ENCODE peak calls at places on chromosomes 16 and 17, in six cellular contexts. P is transverse colon, Y is sigmoid colon, D is upper lobe of right lung, H is OCI-LY7, T is fibroblast of mammary gland. R is an unnamed sample.

GRCh38 chr17:81956607-81957589 is 4.1 kb downstream of the NOTUM start:
- DNase-seq in D (peak; percentile 61), H (no peak), Y (no peak), P (no peak), T (no peak), R (no peak)

GRCh38 chr17:62161405-62162148 is 96.5 kb upstream of the MED13 start:
- DNase-seq in H (no peak), Y (no peak), T (no peak), D (no peak), P (no peak), R (no peak)

GRCh38 chr16:67665598-67665997 is 952 bp downstream of the ENKD1 start:
- DNase-seq in T (no peak), P (no peak), D (no peak), H (no peak), Y (no peak), R (no peak)

GRCh38 chr16:82506734-82507133 is 120.0 kb upstream of the CDH13 start:
- DNase-seq in Y (no peak), T (no peak), P (no peak), H (no peak), D (no peak), R (peak; percentile 46)

GRCh38 chr17:38324141-38324540 is 19.6 kb downstream of the GPR179 start:
- DNase-seq in D (no peak), Y (no peak), T (peak; percentile 30), H (no peak), P (no peak), R (peak; percentile 31)

GRCh38 chr17:71548540-71549190 is 572.2 kb upstream of the SOX9 start:
- DNase-seq in H (no peak), P (no peak), Y (no peak), D (no peak), T (no peak), R (peak; percentile 62)

GRCh38 chr16:76668207-76668725 is 391.1 kb downstream of the CNTNAP4 start:
- DNase-seq in H (peak; percentile 23), T (no peak), D (no peak), Y (no peak), P (no peak), R (no peak)

GRCh38 chr17:45284176-45285140 is 22.6 kb upstream of the SPATA32 start:
- DNase-seq in P (no peak), T (no peak), Y (peak; percentile 85), D (peak; percentile 70), H (peak; percentile 46), R (no peak)

GRCh38 chr17:27807567-27808470 is 7.5 kb upstream of the NOS2 start:
- DNase-seq in P (peak; percentile 74), D (no peak), Y (no peak), T (no peak), H (peak; percentile 11), R (no peak)

GRCh38 chr16:66859397-66860068 is 15.3 kb downstream of the CA7 start:
- DNase-seq in D (no peak), H (no peak), P (no peak), T (no peak), Y (no peak), R (peak; percentile 15)

GRCh38 chr17:35254107-35254802 is 11.4 kb downstream of the SLFN5 start:
- DNase-seq in P (peak; percentile 42), T (peak; percentile 99), D (no peak), H (no peak), Y (peak; percentile 89), R (peak; percentile 98)

GRCh38 chr17:73991260-73991659 is 212.2 kb upstream of the RPL38 start:
- DNase-seq in H (no peak), P (peak; percentile 27), T (no peak), D (no peak), Y (no peak), R (no peak)

GRCh38 chr17:68694791-68695485 is 93.8 kb upstream of the FAM20A start:
- DNase-seq in D (no peak), P (no peak), Y (no peak), T (peak; percentile 57), H (no peak), R (peak; percentile 69)

GRCh38 chr16:82329070-82329469 is 159.0 kb upstream of the MPHOSPH6 start:
- DNase-seq in T (no peak), D (no peak), P (no peak), H (no peak), Y (no peak), R (no peak)

GRCh38 chr17:66230918-66231543 is 1.8 kb upstream of the APOH start:
- DNase-seq in Y (no peak), H (no peak), P (no peak), D (no peak), T (no peak), R (peak; percentile 31)

GRCh38 chr17:65576939-65577338 is 15.5 kb upstream of the AXIN2 start:
- DNase-seq in H (no peak), D (no peak), Y (no peak), P (peak; percentile 83), T (no peak), R (no peak)

GRCh38 chr17:77316191-77316641 is 175.4 kb downstream of the SEC14L1 start:
- DNase-seq in Y (peak; percentile 91), T (peak; percentile 77), D (peak; percentile 74), P (peak; percentile 16), H (no peak), R (peak; percentile 57)

GRCh38 chr17:59786213-59786535 is 78.7 kb downstream of the VMP1 start:
- DNase-seq in H (no peak), T (no peak), P (no peak), Y (no peak), D (no peak), R (no peak)
- H3K4me3 ChIP-seq in H (peak overlapping the region; percentile 46), T (peak overlapping the region; percentile 22), P (no peak overlapping the region), Y (peak overlapping the region; percentile 19), D (peak overlapping the region; percentile 28), R (peak overlapping the region; percentile 8)

GRCh38 chr17:75722076-75722475 is 817 bp downstream of the ITGB4 start:
- DNase-seq in H (no peak), D (no peak), Y (no peak), P (peak; percentile 71), T (no peak), R (no peak)
- H3K4me3 ChIP-seq in H (no peak overlapping the region), D (peak overlapping the region; percentile 57), Y (peak overlapping the region; percentile 48), P (peak overlapping the region; percentile 48), T (no peak overlapping the region), R (no peak overlapping the region)

GRCh38 chr17:751269-752001 is 629 bp downstream of the GEMIN4 start:
- DNase-seq in Y (peak; percentile 72), D (peak; percentile 80), P (peak; percentile 49), H (peak; percentile 79), T (peak; percentile 49), R (peak; percentile 49)

GRCh38 chr17:752620-753219 is 656 bp upstream of the GEMIN4 start:
- DNase-seq in P (peak; percentile 60), T (peak; percentile 72), D (peak; percentile 88), H (no peak), Y (peak; percentile 92), R (peak; percentile 60)

GRCh38 chr17:752002-752619 is at the start of gene GEMIN4:
- DNase-seq in H (peak; percentile 95), P (peak; percentile 95), Y (peak; percentile 94), T (peak; percentile 81), D (peak; percentile 97), R (peak; percentile 79)

GRCh38 chr17:753407-753806 is 1.3 kb upstream of the GEMIN4 start:
- DNase-seq in T (no peak), D (no peak), P (no peak), H (no peak), Y (no peak), R (no peak)

DNA sequence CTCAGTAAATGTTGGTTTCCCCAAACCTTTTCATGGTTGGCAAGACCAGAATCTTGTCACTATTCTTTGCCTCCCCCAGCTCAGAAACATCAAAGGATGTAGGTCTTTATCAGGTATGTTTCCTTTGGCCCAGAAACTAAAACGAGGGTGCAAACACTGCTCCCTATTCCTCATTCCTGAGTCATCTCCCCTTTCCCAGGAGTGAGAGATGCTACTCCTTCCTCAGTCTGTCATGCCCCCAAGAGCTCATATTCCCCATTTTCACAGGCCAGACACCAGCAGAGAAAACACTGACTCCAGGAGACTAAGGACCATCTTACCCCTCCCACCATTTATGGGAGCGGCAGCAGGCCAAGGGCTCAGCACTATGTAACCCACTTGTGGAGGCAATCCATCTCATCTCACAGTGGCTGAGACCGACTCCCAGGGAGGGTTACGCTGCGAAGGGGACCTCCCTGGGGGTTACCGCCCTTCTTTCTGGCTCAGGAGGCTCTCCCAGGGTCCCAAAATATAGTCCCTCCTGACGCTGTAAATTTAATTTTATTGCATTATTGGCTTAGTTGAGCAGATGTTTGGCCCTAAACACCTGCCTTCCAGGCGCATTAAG is 1.5 kb downstream of the GEMIN4 start:
- DNase-seq in D (no peak), Y (no peak), P (no peak), H (no peak), T (peak; percentile 25), R (no peak)
- H3K4me3 ChIP-seq in D (no peak overlapping the region), Y (no peak overlapping the region), P (no peak overlapping the region), H (peak overlapping the region; percentile 75), T (peak overlapping the region; percentile 77), R (peak overlapping the region; percentile 75)

GRCh38 chr17:17957584-17957916 is 14.7 kb downstream of the TOM1L2 start:
- DNase-seq in D (no peak), T (no peak), H (no peak), P (no peak), Y (peak; percentile 17), R (no peak)
- H3K4me3 ChIP-seq in D (no peak overlapping the region), T (no peak overlapping the region), H (no peak overlapping the region), P (no peak overlapping the region), Y (no peak overlapping the region), R (no peak overlapping the region)

DNA sequence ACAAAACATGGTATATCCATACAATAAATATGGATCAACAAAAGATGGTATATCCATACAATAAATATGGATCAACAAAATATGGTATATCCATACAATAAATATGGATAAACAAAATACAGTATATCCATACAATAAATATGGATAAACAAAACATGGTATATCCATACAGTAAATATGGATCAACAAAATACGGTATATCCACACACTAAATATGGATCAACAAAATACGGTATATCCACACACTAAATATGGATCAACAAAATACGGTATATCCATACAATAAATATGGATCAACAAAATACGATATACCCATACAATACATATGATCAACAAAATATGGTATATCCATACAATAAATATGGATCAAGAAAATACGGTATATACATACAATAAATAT is 8.1 kb downstream of the METTL16 start:
- DNase-seq in Y (no peak), D (no peak), T (no peak), H (no peak), P (no peak), R (no peak)
- H3K4me3 ChIP-seq in Y (no peak overlapping the region), D (no peak overlapping the region), T (no peak overlapping the region), H (no peak overlapping the region), P (no peak overlapping the region), R (no peak overlapping the region)

DNA sequence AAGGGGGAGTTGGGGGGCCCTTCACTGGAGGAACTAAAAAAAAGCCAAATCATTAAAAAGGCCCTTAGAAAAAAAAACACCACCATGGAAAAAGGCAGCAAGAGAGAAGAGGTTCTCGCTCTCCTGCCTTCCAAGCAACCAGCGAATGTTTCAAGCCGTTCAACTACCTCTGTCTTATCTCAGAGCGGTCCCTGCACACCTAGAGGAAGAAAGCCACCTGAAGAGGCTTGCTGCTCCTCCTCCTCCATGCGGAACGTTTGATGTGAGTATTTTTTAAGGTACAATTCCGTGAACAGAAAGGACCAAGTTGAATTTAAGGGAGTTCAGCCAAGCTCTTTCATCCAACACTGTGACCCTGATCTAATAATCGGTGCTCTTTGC is 9.2 kb downstream of the NXN start:
- DNase-seq in T (no peak), Y (no peak), P (no peak), H (no peak), D (no peak), R (no peak)
- H3K4me3 ChIP-seq in T (peak overlapping the region; percentile 25), Y (peak overlapping the region; percentile 35), P (no peak overlapping the region), H (no peak overlapping the region), D (no peak overlapping the region), R (no peak overlapping the region)

R was measured in AG10803.